ENCODE peak calls at places on chromosome 20, in nine cellular contexts. U is NCI-H1417; N is M059J; C is stimulated activated CD8-positive, alpha-beta memory T cell treated with anti-CD3 and anti-CD28 coated beads, Interleukin-12 subunit alpha, Interleukin-12 subunit beta, amount 100 ng/mL, for 4 hours; G is mucosa of gallbladder; P is activated CD8-positive, alpha-beta T cell treated with anti-CD3 and anti-CD28 coated beads, Interleukin-2, amount 10 ng/mL, durations not matched to agents 7 days and 5 days; S is mesendoderm; O is activated T-helper 2 cell treated with anti-CD3 and anti-CD28 coated beads, Interferon-gamma antibody, Interleukin-2, Interleukin-4, amounts not matched to agents 10 μg/mL and 5 μg/mL and 100 μg/mL, durations not matched to agents 14 hours and 24 hours and 36 hours; L is endodermal cell. J is an unnamed sample.

GRCh38 chr20:64065973-64066341 is 3.0 kb downstream of the TCEA2 start:
- DNase-seq in C (no peak), U (no peak), L (peak), S (peak), P (peak), O (peak), N (peak), G (no peak), J (peak)

GRCh38 chr20:37354210-37355195 is 8.6 kb downstream of the SRC start:
- DNase-seq in G (peak), P (no peak), U (no peak), L (peak), C (no peak), O (no peak), N (no peak), S (no peak), J (no peak)

GRCh38 chr20:62392077-62392418 is 5.1 kb downstream of the RPS21 start:
- DNase-seq in N (no peak), G (no peak), P (no peak), C (no peak), O (no peak), U (no peak), S (no peak), L (no peak), J (no peak)

GRCh38 chr20:63915471-63915870 is 20.5 kb downstream of the DNAJC5 start:
- DNase-seq in C (no peak), S (no peak), G (peak), U (no peak), N (no peak), P (no peak), O (no peak), L (no peak), J (no peak)

GRCh38 chr20:18750735-18751134 is 62.8 kb upstream of the SCP2D1 start:
- DNase-seq in P (no peak), S (no peak), N (no peak), U (peak), G (no peak), L (peak), O (no peak), C (no peak), J (no peak)

GRCh38 chr20:7015257-7015656 is 247.8 kb downstream of the BMP2 start:
- DNase-seq in N (no peak), O (no peak), S (no peak), U (peak), L (no peak), G (no peak), P (no peak), C (no peak), J (no peak)

GRCh38 chr20:18326990-18327389 is 38.7 kb downstream of the ZNF133 start:
- DNase-seq in L (no peak), O (no peak), P (no peak), C (no peak), U (no peak), S (no peak), N (no peak), G (no peak), J (no peak)

GRCh38 chr20:45372646-45373352 is 5.3 kb downstream of the TP53TG5 start:
- DNase-seq in N (no peak), L (peak), O (no peak), G (peak), U (no peak), S (peak), C (no peak), P (no peak), J (no peak)

GRCh38 chr20:14336667-14337066 is 745 bp downstream of the FLRT3 start:
- DNase-seq in P (no peak), C (no peak), S (peak), O (no peak), U (no peak), G (peak), N (no peak), L (peak), J (no peak)

GRCh38 chr20:25125636-25126035 is 43.7 kb upstream of the VSX1 start:
- DNase-seq in O (no peak), U (no peak), G (no peak), C (no peak), P (no peak), L (no peak), N (no peak), S (no peak), J (no peak)

GRCh38 chr20:64214952-64215351 is 40.6 kb upstream of the PCMTD2 start:
- DNase-seq in L (no peak), P (no peak), O (no peak), S (no peak), U (no peak), G (no peak), C (no peak), N (no peak), J (no peak)

J was measured in activated effector memory CD4-positive, alpha-beta T cell treated with Interleukin-2 at 50 U/mL for 16 hours.